ENCODE peak calls at places on chromosome 1, in six cellular contexts. N is AG09309, H is NCI-H1092, U is lower leg skin, P is iris pigment epithelial cell, O is GM12892. L is an unnamed sample.

GRCh38 chr1:46183119-46183842 is 7.0 kb upstream of the P3R3URF start:
- DNase-seq in N (peak), H (no peak), U (peak), P (peak), O (no peak), L (no peak)

GRCh38 chr1:27772071-27772470 is 948 bp upstream of the STX12 start:
- DNase-seq in N (no peak), H (no peak), U (no peak), P (no peak), O (no peak), L (no peak)

GRCh38 chr1:159054427-159054826 is 22.1 kb downstream of the AIM2 start:
- DNase-seq in N (no peak), H (no peak), U (no peak), P (peak), O (no peak), L (no peak)

GRCh38 chr1:157203166-157203565 is 65.0 kb upstream of the ETV3 start:
- DNase-seq in N (no peak), H (no peak), U (no peak), P (no peak), O (no peak), L (no peak)

GRCh38 chr1:112317556-112317955 is 78.5 kb upstream of the CTTNBP2NL start:
- DNase-seq in N (no peak), H (no peak), U (no peak), P (no peak), O (no peak), L (no peak)

GRCh38 chr1:167767794-167768193 is 46.0 kb downstream of the MPZL1 start:
- DNase-seq in N (no peak), H (no peak), U (no peak), P (no peak), O (no peak), L (no peak)

GRCh38 chr1:227234998-227235405 is 83.3 kb downstream of the CDC42BPA start:
- DNase-seq in N (peak), H (peak), U (no peak), P (peak), O (no peak), L (no peak)

GRCh38 chr1:62439652-62440371 is 3.0 kb downstream of the USP1 start:
- DNase-seq in N (no peak), H (no peak), U (no peak), P (peak), O (no peak), L (no peak)

GRCh38 chr1:10917513-10918454 is 94.7 kb upstream of the TARDBP start:
- DNase-seq in N (no peak), H (peak), U (no peak), P (no peak), O (no peak), L (no peak)

GRCh38 chr1:86380257-86380861 is 15.8 kb downstream of the ODF2L start:
- DNase-seq in N (peak), H (peak), U (no peak), P (peak), O (no peak), L (no peak)

GRCh38 chr1:110616587-110616986 is 10.4 kb upstream of the KCNA2 start:
- DNase-seq in N (no peak), H (peak), U (no peak), P (peak), O (no peak), L (no peak)

GRCh38 chr1:196144588-196144987 is 463.7 kb downstream of the KCNT2 start:
- DNase-seq in N (no peak), H (no peak), U (no peak), P (no peak), O (no peak), L (no peak)

L was measured in activated T-helper 1 cell treated with anti-CD3 and anti-CD28 coated beads, Interleukin-12 subunit alpha, Interleukin-12 subunit beta, Interleukin-2, Interleukin-4 antibody, amounts not matched to agents 30 ng/mL and 10 ng/mL and 1 ng/mL, durations not matched to agents 14 hours and 24 hours and 36 hours.